ENCODE peak calls at places on chromosomes 3 and 15, in five cellular contexts. C is neuronal stem cell, P is mesenchymal stem cell, G is H1, L is IMR-90. U is an unnamed sample.

GRCh38 chr3:40055956-40056355 is 246.5 kb downstream of the MYRIP start:
- DNase-seq in L (no peak), C (no peak), P (no peak), G (no peak), U (no peak)

GRCh38 chr3:193776626-193777025 is 183.6 kb downstream of the OPA1 start:
- DNase-seq in C (no peak), G (no peak), L (no peak), P (no peak), U (no peak)

GRCh38 chr15:44501768-44502366 is 35.1 kb upstream of the EIF3J start:
- DNase-seq in P (peak; percentile 68), G (no peak), C (peak; percentile 1), L (peak; percentile 66), U (no peak)

GRCh38 chr3:64619216-64619615 is 68.6 kb downstream of the ADAMTS9 start:
- DNase-seq in L (no peak), C (no peak), G (no peak), P (no peak), U (no peak)

GRCh38 chr15:56428821-56429458 is 36.0 kb downstream of the MNS1 start:
- DNase-seq in L (peak; percentile 39), G (no peak), C (peak; percentile 0), P (peak; percentile 32), U (peak; percentile 72)

GRCh38 chr15:99954361-99955180 is 221.3 kb upstream of the LYSMD4 start:
- DNase-seq in G (no peak), P (peak; percentile 17), C (no peak), L (no peak), U (no peak)

GRCh38 chr15:42107483-42107882 is 13.1 kb upstream of the PLA2G4D start:
- DNase-seq in G (no peak), L (no peak), C (no peak), P (no peak), U (no peak)

GRCh38 chr3:187689984-187690383 is 12.4 kb downstream of the RTP2 start:
- DNase-seq in C (no peak), G (no peak), L (peak; percentile 60), P (no peak), U (no peak)

GRCh38 chr3:148146947-148147346 is 550.8 kb upstream of the AGTR1 start:
- DNase-seq in C (no peak), L (peak; percentile 53), P (peak; percentile 33), G (no peak), U (no peak)

GRCh38 chr3:155495387-155495786 is 201.9 kb upstream of the STRIT1 start:
- DNase-seq in P (peak; percentile 7), G (no peak), C (no peak), L (peak; percentile 0), U (no peak)

GRCh38 chr3:104396974-104397669 is 969.6 kb upstream of the ALCAM start:
- DNase-seq in C (no peak), L (peak; percentile 3), G (no peak), P (no peak), U (no peak)

GRCh38 chr3:52456169-52456799 is 880 bp downstream of the NISCH start:
- DNase-seq in P (peak; percentile 47), L (peak; percentile 20), G (no peak), C (no peak), U (peak; percentile 43)

GRCh38 chr15:38253448-38253847 is 812 bp downstream of the SPRED1 start:
- DNase-seq in G (no peak), C (peak; percentile 29), L (peak; percentile 75), P (peak; percentile 58), U (peak; percentile 16)

GRCh38 chr3:161100994-161101393 is 4.2 kb downstream of the B3GALNT1 start:
- DNase-seq in L (no peak), C (no peak), G (no peak), P (no peak), U (no peak)

GRCh38 chr15:99253381-99254090 is 2.3 kb downstream of the LRRC28 start:
- DNase-seq in C (no peak), G (no peak), L (peak; percentile 61), P (peak; percentile 30), U (no peak)

GRCh38 chr3:57778499-57778898 is 22.4 kb downstream of the SLMAP start:
- DNase-seq in P (peak; percentile 46), G (no peak), L (peak; percentile 13), C (no peak), U (no peak)

GRCh38 chr3:141960731-141961130 is 84.3 kb downstream of the ATP1B3 start:
- DNase-seq in G (no peak), P (peak; percentile 87), L (peak; percentile 52), C (peak; percentile 71), U (no peak)

GRCh38 chr3:182618085-182618732 is 175.1 kb upstream of the ATP11B start:
- DNase-seq in P (no peak), G (no peak), L (no peak), C (peak; percentile 62), U (peak; percentile 47)

GRCh38 chr3:159417761-159418160 is 570.9 kb upstream of the IL12A start:
- DNase-seq in C (no peak), L (no peak), G (no peak), P (peak; percentile 13), U (no peak)

GRCh38 chr3:122493296-122493695 is 21.4 kb downstream of the KPNA1 start:
- DNase-seq in C (no peak), P (peak; percentile 88), G (no peak), L (peak; percentile 47), U (no peak)

DNA sequence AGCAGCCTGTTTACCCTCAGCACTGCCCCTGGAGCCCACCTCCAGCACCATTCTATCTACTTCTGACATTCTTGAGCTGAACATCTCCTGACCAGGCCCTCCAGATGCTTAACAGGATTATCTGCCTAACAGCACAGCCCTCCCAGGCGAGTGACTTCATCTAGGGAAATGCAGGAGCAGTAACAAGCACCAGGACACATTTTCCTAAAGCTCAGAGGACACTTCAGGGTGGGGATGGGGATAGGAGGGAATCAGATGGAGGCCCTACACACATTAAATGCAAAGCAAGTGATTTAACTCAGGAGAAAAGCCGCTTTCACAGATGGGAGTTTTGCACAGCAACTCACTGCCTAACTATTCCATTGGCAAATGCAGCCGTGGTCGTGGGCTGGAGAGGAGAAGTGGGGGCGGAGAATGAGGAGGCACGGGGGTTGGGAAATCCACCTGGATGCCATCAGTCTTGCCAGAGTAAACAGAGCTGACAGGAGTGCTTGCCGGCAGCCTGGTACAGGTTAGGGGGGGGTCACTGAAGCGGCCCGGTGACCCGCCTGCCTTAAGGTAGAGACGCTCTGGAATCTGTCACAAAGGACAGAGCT is 21.3 kb upstream of the BNC1 start:
- DNase-seq in G (no peak), L (peak; percentile 57), C (no peak), P (peak; percentile 45), U (peak; percentile 40)
- H3K4me3 ChIP-seq in G (no peak overlapping the region), L (no peak overlapping the region), C (no peak overlapping the region), P (no peak overlapping the region), U (no peak overlapping the region)

GRCh38 chr15:92159906-92160841 is 233.5 kb upstream of the ST8SIA2 start:
- DNase-seq in L (no peak), P (no peak), C (no peak), G (no peak), U (no peak)
- H4K91ac ChIP-seq in L (no peak overlapping the region), P (no peak overlapping the region), C (no peak overlapping the region), G (peak overlapping the region; percentile 31), U (no peak overlapping the region)

DNA sequence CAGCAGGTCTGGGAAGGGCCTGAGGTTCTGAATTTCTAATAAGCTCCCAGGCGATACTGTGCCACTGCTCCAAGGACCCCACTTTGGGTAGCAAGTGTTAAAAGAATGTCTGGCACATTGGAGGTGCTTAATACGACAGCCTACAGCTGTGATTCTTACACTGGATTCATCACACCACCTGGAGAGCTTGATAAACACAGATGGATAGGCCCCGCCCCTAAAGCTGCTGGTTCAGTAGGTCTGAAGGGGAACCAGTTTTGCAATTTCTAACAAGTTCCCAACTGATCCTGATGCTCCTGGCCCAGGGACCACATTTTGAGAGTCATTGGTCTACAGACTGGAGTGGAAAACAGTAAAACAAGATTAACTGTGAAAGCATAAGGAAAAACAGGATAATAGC is 124.8 kb upstream of the ST8SIA2 start:
- DNase-seq in C (no peak), P (no peak), L (no peak), G (no peak), U (no peak)
- H3K4me3 ChIP-seq in C (no peak overlapping the region), P (no peak overlapping the region), L (no peak overlapping the region), G (no peak overlapping the region), U (no peak overlapping the region)

GRCh38 chr3:150546226-150547044 is at the start of the genes EIF2A and SERP1:
- DNase-seq in C (peak; percentile 98), G (peak; percentile 96), L (peak; percentile 99), P (peak; percentile 99), U (peak; percentile 100)
- H4K91ac ChIP-seq in C (peak within 1 kb of the TSS; percentile 59), G (peak within 1 kb of the TSS; percentile 90), L (peak within 1 kb of the TSS; percentile 92), P (peak within 1 kb of the TSS; percentile 98), U (peak within 1 kb of the TSS; percentile 96)

GRCh38 chr3:130934442-130935089 is 40.7 kb downstream of the ATP2C1 start:
- DNase-seq in G (no peak), P (peak; percentile 25), L (peak; percentile 31), C (no peak), U (no peak)
- H3K4me3 ChIP-seq in G (no peak overlapping the region), P (peak overlapping the region; percentile 4), L (no peak overlapping the region), C (no peak overlapping the region), U (no peak overlapping the region)

GRCh38 chr15:50353251-50353998 is 1.6 kb downstream of the GABPB1 start:
- DNase-seq in C (no peak), G (no peak), P (peak; percentile 93), L (peak; percentile 95), U (peak; percentile 79)
- H4K91ac ChIP-seq in C (no peak overlapping the region), G (peak overlapping the region; percentile 61), P (no peak overlapping the region), L (peak overlapping the region; percentile 74), U (no peak overlapping the region)